ENCODE peak calls at places on chromosomes 2 and 18, in eight cellular contexts. N is uterus, V is heart left ventricle, R is adrenal gland, M is tibial nerve, L is suprapubic skin, T is body of pancreas, U is ovary. P is an unnamed sample.

GRCh38 chr2:126436411-126436810 is 219.5 kb upstream of the GYPC start:
- DNase-seq in N (no peak), V (no peak), R (no peak), M (no peak), L (no peak), T (no peak), U (no peak), P (no peak)

GRCh38 chr18:59881728-59882685 is 17.8 kb upstream of the PMAIP1 start:
- DNase-seq in N (no peak), V (no peak), R (no peak), M (no peak), L (no peak), T (no peak), U (no peak), P (no peak)

GRCh38 chr2:230899287-230899686 is 25.8 kb downstream of the GPR55 start:
- DNase-seq in N (no peak), V (peak), R (no peak), M (no peak), L (peak), T (no peak), U (peak), P (no peak)

GRCh38 chr18:76764296-76764901 is 58.0 kb upstream of the ZNF236 start:
- DNase-seq in N (no peak), V (no peak), R (no peak), M (no peak), L (no peak), T (no peak), U (no peak), P (no peak)

GRCh38 chr2:135037831-135038230 is 9.4 kb downstream of the MAP3K19 start:
- DNase-seq in N (no peak), V (no peak), R (no peak), M (no peak), L (no peak), T (no peak), U (no peak), P (no peak)

GRCh38 chr2:238921681-238922319 is 73.9 kb downstream of the TWIST2 start:
- DNase-seq in N (no peak), V (no peak), R (no peak), M (no peak), L (peak), T (no peak), U (peak), P (no peak)

GRCh38 chr2:69163109-69163508 is 150.1 kb downstream of the ANTXR1 start:
- DNase-seq in N (no peak), V (no peak), R (peak), M (no peak), L (no peak), T (no peak), U (no peak), P (no peak)

GRCh38 chr2:506866-507265 is 170.3 kb downstream of the TMEM18 start:
- DNase-seq in N (no peak), V (no peak), R (no peak), M (no peak), L (no peak), T (no peak), U (no peak), P (no peak)

GRCh38 chr2:74507926-74508520 is 528 bp upstream of the PCGF1 start:
- DNase-seq in N (no peak), V (no peak), R (no peak), M (no peak), L (no peak), T (peak), U (no peak), P (no peak)

GRCh38 chr2:131542438-131543384 is 15.0 kb downstream of the CCDC74A start:
- DNase-seq in N (no peak), V (no peak), R (no peak), M (no peak), L (no peak), T (no peak), U (no peak), P (no peak)

GRCh38 chr2:127884436-127884835 is 1.3 kb downstream of the AMMECR1L start:
- DNase-seq in N (no peak), V (no peak), R (peak), M (no peak), L (no peak), T (no peak), U (no peak), P (no peak)

GRCh38 chr2:227473019-227473461 is 1.1 kb downstream of the AGFG1 start:
- DNase-seq in N (no peak), V (no peak), R (no peak), M (no peak), L (no peak), T (no peak), U (no peak), P (no peak)

DNA sequence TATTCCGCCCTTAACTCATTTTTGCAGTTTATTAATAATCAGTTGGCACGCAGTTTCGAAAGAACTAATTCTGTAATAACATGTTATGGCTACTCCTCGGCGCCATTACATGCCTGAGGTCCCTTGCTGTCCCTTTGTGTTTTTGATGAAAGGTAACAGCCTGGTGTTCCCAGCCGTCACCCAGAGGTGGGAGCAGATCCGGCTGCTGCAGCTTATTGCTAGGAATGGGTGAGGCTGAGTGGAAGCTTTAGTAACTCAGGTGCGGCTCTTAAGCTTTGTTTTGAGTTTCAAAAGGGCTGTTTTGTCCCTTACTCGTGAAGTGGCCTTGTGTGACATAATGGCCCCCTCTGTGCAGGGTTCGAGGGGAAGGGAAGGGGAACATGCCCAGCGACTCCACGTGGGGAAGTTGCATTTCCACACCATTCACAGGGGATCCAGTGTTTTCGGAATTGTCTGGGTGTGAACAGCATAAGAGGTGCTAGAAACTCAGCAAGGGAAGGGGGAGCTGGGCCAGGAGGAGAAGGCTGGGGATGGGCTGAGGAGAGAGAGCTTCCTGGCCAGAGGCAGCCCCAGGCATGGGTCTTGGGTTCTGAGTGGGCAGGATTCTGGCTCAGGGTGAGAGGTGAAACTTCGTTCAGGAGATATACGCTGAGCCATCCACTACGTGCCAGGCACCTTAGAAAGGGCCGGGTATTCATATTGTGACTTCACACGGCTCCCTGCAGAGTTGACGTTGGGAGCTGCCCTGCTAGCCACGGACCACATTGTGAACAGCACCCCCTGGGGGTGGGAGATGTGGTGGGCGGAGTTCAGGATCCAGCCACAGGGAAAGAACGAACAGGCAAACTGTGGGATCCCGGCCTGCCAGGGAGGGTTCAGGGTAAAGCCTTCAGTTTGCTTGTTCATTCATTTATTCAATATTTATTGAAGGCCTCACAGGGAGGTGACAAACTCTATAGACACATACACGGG is 84.4 kb downstream of the TGOLN2 start:
- DNase-seq in N (no peak), V (peak), R (peak), M (peak), L (peak), T (peak), U (no peak), P (no peak)
- TF ChIP-seq POLR2A in N (no peak), V (no peak), R (no peak), M (no peak), L (no peak), T (no peak), U (no peak), P (no peak)

GRCh38 chr2:46171441-46171953 is 125.7 kb upstream of the EPAS1 start:
- DNase-seq in N (no peak), V (no peak), R (no peak), M (no peak), L (no peak), T (no peak), U (no peak), P (no peak)

GRCh38 chr2:46170611-46171385 is 126.4 kb upstream of the EPAS1 start:
- DNase-seq in N (no peak), V (no peak), R (no peak), M (no peak), L (no peak), T (no peak), U (no peak), P (no peak)

GRCh38 chr2:46169452-46169851 is 127.8 kb upstream of the EPAS1 start:
- DNase-seq in N (no peak), V (no peak), R (no peak), M (no peak), L (no peak), T (no peak), U (no peak), P (no peak)

GRCh38 chr2:46171996-46172546 is 125.1 kb upstream of the EPAS1 start:
- DNase-seq in N (no peak), V (no peak), R (no peak), M (no peak), L (no peak), T (no peak), U (no peak), P (no peak)

GRCh38 chr2:46170011-46170410 is 127.2 kb upstream of the EPAS1 start:
- DNase-seq in N (no peak), V (no peak), R (no peak), M (no peak), L (no peak), T (no peak), U (no peak), P (no peak)
- H3K27ac ChIP-seq in N (no peak), V (no peak), R (no peak), M (no peak), L (no peak), T (no peak), U (no peak), P (no peak)

GRCh38 chr2:157411624-157412336 is 32.1 kb downstream of the CYTIP start:
- DNase-seq in N (no peak), V (no peak), R (no peak), M (no peak), L (no peak), T (no peak), U (no peak), P (no peak)

GRCh38 chr2:157414050-157414449 is 29.8 kb downstream of the CYTIP start:
- DNase-seq in N (no peak), V (no peak), R (no peak), M (no peak), L (no peak), T (no peak), U (no peak), P (no peak)

GRCh38 chr2:157418215-157418614 is 25.7 kb downstream of the CYTIP start:
- DNase-seq in N (no peak), V (no peak), R (no peak), M (no peak), L (no peak), T (no peak), U (no peak), P (no peak)

GRCh38 chr2:157415632-157416101 is 28.2 kb downstream of the CYTIP start:
- DNase-seq in N (no peak), V (peak), R (peak), M (no peak), L (no peak), T (no peak), U (no peak), P (no peak)

DNA sequence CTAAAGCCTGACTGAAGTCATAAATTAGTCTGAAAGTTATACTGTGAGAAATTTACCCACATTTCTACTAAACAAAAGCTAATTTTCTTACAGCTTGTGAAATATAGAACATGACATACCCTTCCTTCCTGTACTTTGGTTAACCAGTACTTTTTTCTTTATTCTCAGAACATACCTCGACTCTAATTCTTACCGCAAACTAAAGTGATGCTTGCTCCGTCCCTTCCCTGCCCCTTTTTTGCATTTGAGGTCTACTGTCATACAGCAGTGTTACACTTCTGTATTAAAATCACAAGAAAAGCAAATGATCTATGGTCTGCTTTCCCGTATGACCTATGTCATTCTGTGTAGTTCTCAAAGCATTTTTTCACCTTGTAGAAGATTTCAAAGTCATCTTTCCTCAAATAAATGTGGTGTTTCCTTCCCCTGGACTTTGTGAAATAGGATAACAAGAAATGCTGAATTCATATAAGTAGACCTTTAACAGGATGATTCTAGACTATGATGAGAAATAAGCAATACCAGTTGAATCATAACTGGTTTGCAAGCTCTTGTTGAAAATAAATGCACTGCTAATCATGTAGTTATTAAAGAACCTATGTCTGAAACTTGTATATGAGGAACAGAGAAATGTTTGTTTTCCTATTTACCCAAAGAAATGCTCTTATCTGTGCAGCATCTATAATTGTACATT is 30.4 kb downstream of the CYTIP start:
- DNase-seq in N (no peak), V (no peak), R (no peak), M (no peak), L (no peak), T (no peak), U (no peak), P (no peak)
- TF ChIP-seq POLR2A in N (no peak), V (no peak), R (no peak), M (no peak), L (no peak), T (no peak), U (no peak), P (no peak)

GRCh38 chr2:3151153-3151918 is 226.3 kb downstream of the EIPR1 start:
- DNase-seq in N (no peak), V (no peak), R (no peak), M (no peak), L (no peak), T (no peak), U (no peak), P (no peak)
- H3K27ac ChIP-seq in N (no peak), V (no peak), R (no peak), M (no peak), L (no peak), T (no peak), U (no peak), P (no peak)

GRCh38 chr2:36597003-36597531 is 901 bp downstream of the FEZ2 start:
- DNase-seq in N (no peak), V (no peak), R (no peak), M (no peak), L (no peak), T (no peak), U (no peak), P (no peak)

GRCh38 chr2:36596397-36596796 is 1.6 kb downstream of the FEZ2 start:
- DNase-seq in N (no peak), V (no peak), R (no peak), M (no peak), L (no peak), T (no peak), U (no peak), P (no peak)

GRCh38 chr2:36594849-36595248 is 3.1 kb downstream of the FEZ2 start:
- DNase-seq in N (no peak), V (no peak), R (no peak), M (no peak), L (no peak), T (no peak), U (no peak), P (no peak)

DNA sequence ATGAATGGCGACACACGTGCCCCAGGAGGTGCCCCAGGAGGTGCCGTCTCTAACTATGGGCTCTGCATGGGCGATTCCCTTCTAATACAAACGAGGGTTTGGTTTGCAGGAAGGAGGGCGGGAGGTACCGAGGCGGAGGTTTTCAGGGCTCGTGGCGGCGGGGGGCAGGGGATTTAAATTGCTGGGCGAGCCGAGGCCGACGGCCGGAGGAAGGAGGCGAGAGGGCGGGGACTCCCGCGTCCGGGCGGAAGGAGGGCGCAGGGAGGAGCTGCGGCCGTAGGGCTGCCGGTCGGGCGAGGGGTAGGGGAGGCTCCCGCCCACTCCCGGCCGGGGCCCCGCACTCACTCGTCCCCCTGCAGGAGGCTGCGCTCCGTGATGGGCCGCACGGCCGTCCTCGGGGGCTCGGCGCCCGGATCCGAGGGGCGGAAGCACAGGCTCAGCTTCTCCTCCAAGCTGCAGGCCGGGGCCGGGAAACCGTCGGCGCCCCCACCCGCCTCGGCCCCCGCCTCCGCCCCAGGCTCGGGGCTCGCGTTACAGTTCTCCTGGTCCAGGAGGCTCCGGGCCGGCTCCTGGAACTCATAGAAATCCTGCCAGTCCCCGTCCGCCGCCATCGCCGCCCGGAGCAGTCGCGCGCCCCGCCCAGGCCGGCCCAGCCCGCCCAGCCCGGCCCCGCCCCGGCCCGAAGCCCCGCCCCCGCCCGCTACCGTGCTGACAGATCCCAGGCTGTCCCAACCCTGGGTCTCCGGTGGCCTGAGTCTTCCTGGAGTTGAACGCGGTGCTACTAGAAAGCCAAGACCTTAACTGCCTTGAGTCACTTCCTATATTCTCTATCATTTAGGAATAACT is at the start of gene FEZ2:
- DNase-seq in N (peak), V (peak), R (peak), M (peak), L (peak), T (peak), U (peak), P (no peak)
- TF ChIP-seq POLR2A in N (no peak), V (no peak), R (no peak), M (no peak), L (peak), T (peak), U (no peak), P (no peak)

GRCh38 chr2:215782271-215782670 is 231.1 kb downstream of the MREG start:
- DNase-seq in N (no peak), V (no peak), R (no peak), M (no peak), L (no peak), T (no peak), U (no peak), P (no peak)

GRCh38 chr2:215780891-215781290 is 232.5 kb downstream of the MREG start:
- DNase-seq in N (no peak), V (no peak), R (no peak), M (no peak), L (no peak), T (no peak), U (no peak), P (no peak)

GRCh38 chr2:215787565-215788178 is 225.7 kb downstream of the MREG start:
- DNase-seq in N (no peak), V (no peak), R (no peak), M (no peak), L (no peak), T (no peak), U (no peak), P (no peak)

GRCh38 chr2:215782965-215783364 is 230.4 kb downstream of the MREG start:
- DNase-seq in N (no peak), V (no peak), R (no peak), M (no peak), L (no peak), T (no peak), U (no peak), P (no peak)

DNA sequence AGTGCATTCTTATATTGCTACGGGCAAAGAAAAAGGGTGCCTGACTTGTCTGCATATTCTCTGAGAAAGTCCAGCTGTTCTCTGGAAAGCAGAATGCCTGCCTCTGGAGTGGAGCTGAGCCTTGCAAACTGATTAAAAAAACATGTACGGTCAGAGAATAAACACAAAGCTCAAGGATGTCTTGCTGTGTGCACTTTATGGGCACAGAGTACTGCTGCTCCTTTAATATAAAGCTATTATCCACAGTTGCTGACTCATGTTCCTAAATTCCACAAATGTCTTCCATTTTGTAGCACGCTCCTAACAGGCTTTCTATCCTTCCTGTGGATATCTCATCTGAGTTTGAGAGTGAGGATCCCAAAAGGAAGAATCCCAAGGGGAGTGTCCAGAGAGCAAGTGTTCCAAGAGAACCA is 229.0 kb downstream of the MREG start:
- DNase-seq in N (no peak), V (no peak), R (no peak), M (no peak), L (no peak), T (no peak), U (no peak), P (no peak)
- H3K27ac ChIP-seq in N (no peak), V (no peak), R (no peak), M (no peak), L (peak), T (no peak), U (no peak), P (no peak)

DNA sequence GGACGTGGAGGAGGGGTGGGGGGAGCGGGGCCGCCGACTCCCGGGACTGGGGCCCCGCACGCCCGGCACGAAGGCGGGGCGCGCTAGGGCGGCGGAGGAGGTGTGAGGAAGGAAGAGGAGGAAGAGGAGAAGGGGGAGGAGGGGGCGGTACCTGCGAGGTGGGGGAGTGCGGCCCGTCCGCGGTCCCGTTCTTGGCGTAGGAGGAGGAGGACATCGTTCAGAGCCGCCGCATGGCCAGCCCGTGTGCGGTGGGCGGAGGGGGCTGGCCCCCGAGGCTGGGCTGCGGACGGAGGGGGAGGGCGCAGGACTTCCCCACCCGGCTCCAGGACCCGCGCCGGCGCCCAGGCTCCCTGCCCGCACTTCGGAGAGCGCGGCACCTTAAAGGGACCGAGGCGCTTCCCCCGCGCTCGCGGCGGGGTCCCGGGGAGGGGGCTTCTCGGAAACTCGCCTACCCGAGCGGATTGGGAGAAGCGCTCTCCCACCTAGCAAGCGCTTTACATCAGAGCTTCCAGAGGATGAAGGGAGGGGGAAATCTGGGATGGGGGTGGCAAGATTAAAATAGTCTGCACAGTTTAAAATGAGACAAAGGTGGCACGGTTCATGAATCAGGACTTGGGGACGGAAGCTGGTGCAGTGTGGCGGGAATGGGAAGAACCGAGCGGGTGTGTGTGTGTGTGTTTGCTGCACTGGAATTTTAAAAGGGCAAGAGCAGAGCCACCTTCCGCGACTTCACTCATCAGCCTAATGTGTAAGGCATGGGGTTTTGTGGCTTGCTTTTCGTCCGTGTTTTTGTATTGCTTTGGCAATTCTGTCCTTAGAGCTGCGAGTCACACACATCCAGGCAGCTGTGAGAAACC is at the start of gene CACNB4:
- DNase-seq in N (peak), V (peak), R (peak), M (no peak), L (no peak), T (peak), U (peak), P (no peak)
- TF ChIP-seq POLR2A in N (no peak), V (no peak), R (no peak), M (no peak), L (no peak), T (no peak), U (no peak), P (no peak)